ENCODE peak calls at places on chromosomes 3 and 15, in eight cellular contexts. K is NT2/D1; D is esophagus squamous epithelium; T is ovary; J is CD4-positive, CD25-positive, alpha-beta regulatory T cell; Z is adipocyte; F is neuronal stem cell; U is Peyer's patch. Q is an unnamed sample.
A peak's percentile ranks its signal among the peaks of the same experiment; 100 is the strongest.

GRCh38 chr3:62238431-62238830 is 134.9 kb downstream of the FEZF2 start:
- DNase-seq in T (no peak), Z (no peak), J (no peak), D (no peak), K (no peak), F (no peak), U (no peak), Q (no peak)

GRCh38 chr15:56892651-56893348 is 25.6 kb upstream of the TCF12 start:
- DNase-seq in U (no peak), J (no peak), K (no peak), D (no peak), T (no peak), F (no peak), Z (no peak), Q (no peak)

GRCh38 chr15:74497584-74497983 is 36.6 kb upstream of the UBL7 start:
- DNase-seq in K (no peak), D (no peak), J (no peak), U (peak; percentile 48), F (no peak), Z (no peak), T (no peak), Q (no peak)

GRCh38 chr15:69484837-69485236 is 32.2 kb downstream of the RPLP1 start:
- DNase-seq in Z (no peak), K (no peak), F (no peak), U (no peak), D (no peak), J (no peak), T (no peak), Q (no peak)

GRCh38 chr3:197912770-197913476 is 37.1 kb upstream of the RPL35A start:
- DNase-seq in T (peak; percentile 67), K (no peak), D (no peak), F (no peak), J (no peak), U (no peak), Z (peak; percentile 74), Q (no peak)

GRCh38 chr15:74725845-74726773 is 781 bp upstream of the CYP1A1 start:
- DNase-seq in K (no peak), Z (peak; percentile 65), J (peak; percentile 21), T (no peak), U (peak; percentile 64), D (no peak), F (peak; percentile 57), Q (peak; percentile 32)

GRCh38 chr3:13494463-13495350 is 14.6 kb downstream of the HDAC11 start:
- DNase-seq in F (peak; percentile 21), K (no peak), J (no peak), D (no peak), Z (peak; percentile 74), U (no peak), T (no peak), Q (no peak)

GRCh38 chr3:169112153-169112892 is 551.2 kb downstream of the MECOM start:
- DNase-seq in D (no peak), T (no peak), U (no peak), Z (peak; percentile 53), F (no peak), J (no peak), K (no peak), Q (no peak)

GRCh38 chr3:12884104-12884742 is 42.9 kb upstream of the RPL32 start:
- DNase-seq in T (peak; percentile 52), F (no peak), U (no peak), K (no peak), J (no peak), D (no peak), Z (peak; percentile 41), Q (no peak)

GRCh38 chr3:54374214-54374855 is 252.0 kb downstream of the CACNA2D3 start:
- DNase-seq in K (peak; percentile 27), F (peak; percentile 12), Z (no peak), D (no peak), J (no peak), U (no peak), T (no peak), Q (no peak)

GRCh38 chr3:20023663-20024417 is 11.8 kb upstream of the PP2D1 start:
- DNase-seq in F (no peak), J (no peak), T (peak; percentile 21), K (no peak), D (no peak), U (no peak), Z (no peak), Q (no peak)

DNA sequence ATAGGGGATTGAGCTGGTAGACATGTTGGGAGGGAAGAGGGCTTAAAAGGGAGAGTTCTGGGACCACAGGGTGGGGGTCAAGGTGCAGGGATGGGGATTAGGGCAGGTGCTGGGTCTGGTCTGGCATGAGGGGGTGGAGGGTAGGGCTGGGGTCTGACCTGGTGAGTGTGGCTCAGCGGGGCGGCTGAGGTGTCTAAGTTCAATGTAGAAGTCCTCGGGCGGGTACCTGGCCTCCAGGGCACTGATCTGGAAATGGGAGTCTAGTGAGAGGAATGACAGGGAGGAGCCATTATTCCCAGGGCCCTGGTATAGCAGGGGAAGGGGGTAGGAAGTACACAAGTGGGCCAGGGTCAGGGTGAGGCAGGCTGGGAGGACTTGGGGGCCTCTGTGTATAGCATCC is 39.6 kb downstream of the RAB11A start:
- DNase-seq in D (no peak), F (no peak), J (no peak), U (no peak), K (no peak), T (no peak), Z (no peak), Q (no peak)
- H3K36me3 ChIP-seq in D (peaks cover 90% of the 10 kb centered on the region), F (peaks cover 68% of the 10 kb centered on the region), J (peaks cover 33% of the 10 kb centered on the region), U (peaks cover 35% of the 10 kb centered on the region), K (peaks cover 60% of the 10 kb centered on the region), T (no peaks in the 10 kb centered on the region), Z (peaks cover 42% of the 10 kb centered on the region), Q (peaks cover 10% of the 10 kb centered on the region)

DNA sequence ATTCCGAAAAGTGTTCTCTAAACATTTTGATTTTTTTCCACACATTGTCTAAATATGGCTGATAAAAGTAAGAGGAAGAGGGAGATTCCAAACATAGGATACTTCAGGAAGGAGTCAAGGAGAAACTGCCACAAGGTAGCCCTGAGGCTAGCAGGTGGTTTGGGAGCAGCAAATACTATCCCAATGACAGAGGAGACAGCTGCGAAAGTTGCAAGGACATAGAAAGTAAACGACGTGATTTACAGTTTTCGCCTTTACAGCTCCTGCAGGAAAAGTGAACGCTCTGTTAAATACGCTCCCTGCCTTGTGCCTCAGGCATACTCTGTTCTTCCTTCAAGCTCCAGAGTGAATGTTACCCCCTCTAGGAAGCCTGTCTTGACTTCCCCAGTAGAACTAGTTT is 3.7 kb upstream of the FETUB start:
- DNase-seq in J (no peak), F (no peak), U (no peak), T (no peak), K (no peak), Z (no peak), D (no peak), Q (no peak)
- H3K27me3 ChIP-seq in J (peaks cover 11% of the 10 kb centered on the region), F (no peaks in the 10 kb centered on the region), U (no peaks in the 10 kb centered on the region), T (no peaks in the 10 kb centered on the region), K (no peaks in the 10 kb centered on the region), Z (peaks cover 35% of the 10 kb centered on the region), D (peaks cover 10% of the 10 kb centered on the region), Q (no peaks in the 10 kb centered on the region)

GRCh38 chr15:48336940-48337339 is 5.7 kb downstream of the DUT start:
- DNase-seq in T (no peak), J (no peak), F (peak; percentile 30), U (no peak), K (no peak), D (no peak), Z (peak; percentile 19), Q (no peak)
- H3K36me3 ChIP-seq in T (no peaks in the 10 kb centered on the region), J (peaks cover 17% of the 10 kb centered on the region), F (peaks cover 84% of the 10 kb centered on the region), U (peaks cover 25% of the 10 kb centered on the region), K (peaks cover 70% of the 10 kb centered on the region), D (peaks cover 72% of the 10 kb centered on the region), Z (peaks cover 53% of the 10 kb centered on the region), Q (no peaks in the 10 kb centered on the region)

GRCh38 chr3:128992926-128993460 is 883 bp downstream of the CFAP92 start:
- DNase-seq in F (no peak), T (no peak), J (no peak), K (no peak), D (no peak), U (peak; percentile 34), Z (no peak), Q (no peak)
- H3K27me3 ChIP-seq in F (peaks cover 4% of the 10 kb centered on the region), T (no peaks in the 10 kb centered on the region), J (peaks cover 2% of the 10 kb centered on the region), K (peaks cover 47% of the 10 kb centered on the region), D (peaks cover 18% of the 10 kb centered on the region), U (no peaks in the 10 kb centered on the region), Z (peaks cover 50% of the 10 kb centered on the region), Q (no peaks in the 10 kb centered on the region)

GRCh38 chr15:92809064-92809879 is 90.9 kb upstream of the CHD2 start:
- DNase-seq in U (peak; percentile 99), K (peak; percentile 97), T (peak; percentile 98), Z (peak; percentile 97), F (peak; percentile 98), D (peak; percentile 85), J (peak; percentile 98), Q (peak; percentile 97)
- H3K36me3 ChIP-seq in U (no peaks in the 10 kb centered on the region), K (no peaks in the 10 kb centered on the region), T (no peaks in the 10 kb centered on the region), Z (no peaks in the 10 kb centered on the region), F (no peaks in the 10 kb centered on the region), D (no peaks in the 10 kb centered on the region), J (no peaks in the 10 kb centered on the region), Q (no peaks in the 10 kb centered on the region)

GRCh38 chr15:92653366-92653765 is 2.2 kb downstream of the FAM174B start:
- DNase-seq in K (no peak), D (no peak), U (no peak), J (no peak), T (no peak), F (no peak), Z (no peak), Q (no peak)

GRCh38 chr15:92655178-92655995 is at the start of gene FAM174B:
- DNase-seq in F (peak; percentile 54), T (peak; percentile 58), U (peak; percentile 56), K (peak; percentile 49), J (no peak), Z (peak; percentile 77), D (no peak), Q (no peak)

GRCh38 chr15:92656089-92656488 is 514 bp upstream of the FAM174B start:
- DNase-seq in J (no peak), D (no peak), T (no peak), Z (no peak), K (no peak), U (no peak), F (no peak), Q (no peak)

GRCh38 chr15:92653836-92654524 is 1.6 kb downstream of the FAM174B start:
- DNase-seq in J (no peak), T (peak; percentile 55), U (peak; percentile 55), K (no peak), F (no peak), Z (no peak), D (no peak), Q (no peak)

GRCh38 chr15:92654662-92655061 is 913 bp downstream of the FAM174B start:
- DNase-seq in K (no peak), Z (no peak), D (no peak), J (no peak), U (no peak), F (no peak), T (no peak), Q (no peak)
- H3K27me3 ChIP-seq in K (peaks cover 29% of the 10 kb centered on the region), Z (peaks cover 16% of the 10 kb centered on the region), D (peaks cover 26% of the 10 kb centered on the region), J (peaks cover 20% of the 10 kb centered on the region), U (no peaks in the 10 kb centered on the region), F (no peaks in the 10 kb centered on the region), T (no peaks in the 10 kb centered on the region), Q (no peaks in the 10 kb centered on the region)